ENCODE peak calls at places on chromosomes 12 and 14, in ten cellular contexts. A, X, H, S, W, Q, M, F, C and T are unnamed samples.

GRCh38 chr14:95700221-95700976 is 13.5 kb downstream of the TCL1A start:
- DNase-seq in H (no peak), C (no peak), A (no peak), F (no peak), S (no peak), Q (no peak), X (no peak), M (no peak), W (no peak), T (no peak)

GRCh38 chr14:35631071-35631805 is 97.3 kb downstream of the INSM2 start:
- DNase-seq in X (no peak), S (no peak), W (no peak), Q (no peak), C (no peak), M (no peak), F (no peak), A (no peak), H (no peak), T (no peak)

GRCh38 chr14:63710497-63710896 is 17.4 kb downstream of the SGPP1 start:
- DNase-seq in X (no peak), H (no peak), W (no peak), M (no peak), A (no peak), S (no peak), Q (no peak), F (no peak), C (no peak), T (no peak)

GRCh38 chr12:55658635-55659391 is 22.1 kb downstream of the OR10P1 start:
- DNase-seq in C (no peak), H (no peak), A (no peak), F (no peak), W (peak; percentile 7), X (no peak), S (no peak), Q (no peak), M (no peak), T (no peak)

GRCh38 chr14:52473557-52473956 is 78.7 kb downstream of the TXNDC16 start:
- DNase-seq in Q (no peak), A (no peak), F (peak; percentile 56), H (no peak), W (no peak), M (peak; percentile 71), X (no peak), C (no peak), S (no peak), T (no peak)

GRCh38 chr12:64950899-64951298 is 126.5 kb downstream of the TBC1D30 start:
- DNase-seq in X (no peak), A (no peak), S (no peak), Q (no peak), M (no peak), H (no peak), F (no peak), C (no peak), W (no peak), T (no peak)

GRCh38 chr14:76647699-76648298 is 113.5 kb upstream of the VASH1 start:
- DNase-seq in F (peak; percentile 71), A (no peak), H (no peak), M (peak; percentile 64), S (no peak), X (no peak), W (peak; percentile 35), Q (no peak), C (no peak), T (no peak)

GRCh38 chr12:6792522-6793201 is 3.3 kb downstream of the CD4 start:
- DNase-seq in X (peak; percentile 63), A (no peak), C (no peak), S (no peak), H (peak; percentile 71), F (no peak), M (no peak), W (no peak), Q (no peak), T (no peak)

GRCh38 chr14:69282448-69282847 is 22.5 kb downstream of the GALNT16 start:
- DNase-seq in Q (no peak), C (no peak), M (no peak), F (no peak), A (no peak), S (no peak), W (no peak), X (no peak), H (no peak), T (no peak)

GRCh38 chr12:47214771-47215170 is 135.0 kb upstream of the AMIGO2 start:
- DNase-seq in S (no peak), A (no peak), X (no peak), W (no peak), Q (no peak), H (no peak), M (no peak), F (no peak), C (no peak), T (no peak)

GRCh38 chr14:51219473-51220448 is 20.3 kb upstream of the TMX1 start:
- DNase-seq in X (no peak), Q (no peak), W (no peak), H (no peak), M (peak; percentile 71), F (peak; percentile 50), C (no peak), S (no peak), A (no peak), T (no peak)

DNA sequence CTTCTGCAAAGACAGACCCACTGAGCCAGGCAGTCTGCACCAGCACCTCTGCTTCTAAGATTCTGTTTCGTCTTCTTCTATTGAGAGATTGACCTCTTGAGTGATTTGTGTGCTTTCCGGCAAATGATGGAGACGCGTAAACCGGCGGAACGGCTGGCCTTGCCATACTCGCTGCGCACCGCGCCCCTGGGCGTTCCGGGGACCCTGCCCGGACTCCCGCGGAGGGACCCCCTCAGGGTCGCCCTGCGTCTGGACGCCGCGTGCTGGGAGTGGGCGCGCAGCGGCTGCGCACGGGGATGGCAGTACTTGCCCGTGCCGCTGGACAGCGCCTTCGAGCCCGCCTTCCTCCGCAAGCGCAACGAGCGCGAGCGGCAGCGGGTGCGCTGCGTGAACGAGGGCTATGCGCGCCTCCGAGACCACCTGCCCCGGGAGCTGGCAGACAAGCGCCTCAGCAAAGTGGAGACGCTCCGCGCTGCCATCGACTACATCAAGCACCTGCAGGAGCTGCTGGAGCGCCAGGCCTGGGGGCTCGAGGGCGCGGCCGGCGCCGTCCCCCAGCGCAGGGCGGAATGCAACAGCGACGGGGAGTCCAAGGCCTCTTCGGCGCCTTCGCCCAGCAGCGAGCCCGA is 703 bp downstream of the ASCL4 start:
- DNase-seq in M (no peak), W (peak; percentile 10), F (no peak), Q (no peak), C (no peak), A (no peak), S (no peak), X (no peak), H (no peak), T (peak; percentile 37)
- TF ChIP-seq CTCF in M (no peak), W (no peak), F (no peak), Q (no peak), C (no peak), A (no peak), S (no peak), X (no peak), H (no peak), T (no peak)

GRCh38 chr12:11658796-11659195 is 9.3 kb downstream of the ETV6 start:
- DNase-seq in F (no peak), C (no peak), S (no peak), A (no peak), H (no peak), X (no peak), M (peak; percentile 39), W (peak; percentile 75), Q (no peak), T (no peak)
- H3K4me1 ChIP-seq in F (peaks cover 14% of the 10 kb centered on the region), C (no peaks in the 10 kb centered on the region), S (peaks cover 49% of the 10 kb centered on the region), A (peaks cover 8% of the 10 kb centered on the region), H (peaks cover 86% of the 10 kb centered on the region), X (peaks cover 59% of the 10 kb centered on the region), M (no peaks in the 10 kb centered on the region), W (peaks cover 15% of the 10 kb centered on the region), Q (peaks cover 5% of the 10 kb centered on the region), T (peaks cover 28% of the 10 kb centered on the region)

DNA sequence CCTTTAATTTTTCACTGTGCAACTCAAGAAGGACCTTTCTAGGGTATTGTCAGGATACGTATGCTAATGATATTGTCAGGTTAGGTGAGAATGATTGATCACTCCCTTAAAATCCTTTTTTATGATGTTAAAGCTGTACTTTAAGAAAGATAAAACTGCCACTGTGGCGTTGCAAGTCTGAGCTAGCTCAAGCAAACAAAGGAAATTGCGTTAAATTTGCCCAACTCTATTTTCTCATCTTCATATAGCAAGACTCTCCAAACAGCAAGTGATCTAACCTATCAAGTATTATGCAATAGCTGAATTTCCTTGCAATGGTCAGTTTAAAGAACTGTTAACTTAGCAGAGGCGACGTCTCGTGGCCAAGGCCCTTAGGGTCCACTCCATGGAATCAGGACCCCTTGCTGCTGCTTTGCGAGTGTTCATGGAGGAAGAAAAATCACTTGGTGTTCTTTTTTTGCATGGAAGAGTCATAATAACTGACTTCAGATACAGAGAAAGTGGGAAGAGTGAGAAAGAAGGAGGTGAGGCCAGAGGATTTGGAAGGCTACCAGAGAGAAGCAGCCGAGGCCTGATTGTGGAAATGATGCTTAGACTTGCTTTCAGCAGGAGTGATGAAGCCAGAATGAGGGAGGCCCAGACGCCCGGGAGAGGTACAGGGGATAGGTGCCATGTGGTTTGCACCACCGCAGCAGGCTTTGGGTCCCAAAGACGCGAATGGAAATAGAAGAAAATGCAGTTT is 2.5 kb downstream of the TRAF3 start:
- DNase-seq in F (no peak), W (no peak), X (no peak), S (no peak), C (no peak), Q (no peak), A (no peak), M (no peak), H (no peak), T (no peak)
- TF ChIP-seq CTCF in F (no peak), W (peak; percentile 37), X (no peak), S (no peak), C (no peak), Q (no peak), A (no peak), M (no peak), H (no peak), T (no peak)

DNA sequence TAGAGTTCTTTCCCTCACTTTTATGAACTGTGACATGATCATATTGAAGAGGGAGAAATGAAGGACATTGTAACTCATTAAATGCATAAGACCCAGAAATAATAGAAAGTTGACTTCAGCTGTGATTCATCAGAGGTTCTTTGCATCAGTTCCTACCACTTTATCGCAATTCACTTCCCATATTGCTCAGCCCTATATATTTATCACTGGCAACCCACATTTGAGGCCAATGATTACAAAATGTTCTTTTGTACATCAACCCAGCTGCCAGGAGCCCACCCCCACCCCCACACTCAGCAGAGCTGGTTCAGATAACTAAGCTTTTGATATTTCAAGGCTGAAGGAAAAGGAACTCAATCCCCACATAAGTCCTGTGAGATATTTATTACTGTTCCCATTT is 51.2 kb upstream of the TMPO start:
- DNase-seq in F (no peak), A (no peak), X (no peak), H (peak; percentile 52), C (no peak), Q (no peak), W (no peak), S (no peak), M (peak; percentile 78), T (no peak)
- H3K4me1 ChIP-seq in F (peaks cover 25% of the 10 kb centered on the region), A (peaks cover 5% of the 10 kb centered on the region), X (no peaks in the 10 kb centered on the region), H (peaks cover 9% of the 10 kb centered on the region), C (no peaks in the 10 kb centered on the region), Q (no peaks in the 10 kb centered on the region), W (no peaks in the 10 kb centered on the region), S (no peaks in the 10 kb centered on the region), M (no peaks in the 10 kb centered on the region), T (no peaks in the 10 kb centered on the region)

DNA sequence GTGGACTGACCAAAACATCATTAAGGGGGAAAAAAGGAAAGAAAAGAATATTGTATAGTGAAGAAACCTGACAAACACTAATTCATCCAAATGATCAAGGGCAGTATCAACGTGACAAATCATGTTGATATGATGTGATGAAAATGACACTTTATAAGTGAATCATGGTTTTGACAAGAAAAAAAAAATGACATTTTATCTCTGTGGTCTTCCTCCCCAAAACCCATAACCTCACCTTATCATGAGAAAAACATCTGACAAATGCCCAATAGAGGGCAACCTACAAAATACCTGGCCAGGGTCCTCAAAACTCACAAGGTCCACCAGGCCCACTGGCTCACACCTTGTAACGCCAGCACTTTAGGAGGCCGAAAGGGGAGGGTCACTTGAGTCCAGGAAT is 13.8 kb downstream of the TMED10 start:
- DNase-seq in W (no peak), C (no peak), M (no peak), X (no peak), A (no peak), Q (no peak), F (no peak), S (no peak), H (no peak), T (no peak)
- TF ChIP-seq CTCF in W (peak; percentile 29), C (no peak), M (no peak), X (no peak), A (no peak), Q (no peak), F (peak; percentile 10), S (no peak), H (no peak), T (no peak)